ENCODE peak calls at places on chromosomes 7 and 10, in five cellular contexts. W, R, L, P and X are unnamed samples.

GRCh38 chr7:830069-830468 is 2.2 kb upstream of the SUN1 start:
- DNase-seq in W (no peak), R (no peak), L (no peak), P (no peak), X (no peak)

GRCh38 chr10:44380829-44381600 is 3.9 kb downstream of the CXCL12 start:
- DNase-seq in W (no peak), R (no peak), L (no peak), P (no peak), X (no peak)

GRCh38 chr7:37193087-37193774 is 255.4 kb downstream of the ELMO1 start:
- DNase-seq in W (no peak), R (no peak), L (peak; percentile 86), P (no peak), X (no peak)

GRCh38 chr10:64771253-64771652 is 1250.1 kb downstream of the REEP3 start:
- DNase-seq in W (no peak), R (no peak), L (no peak), P (no peak), X (no peak)

GRCh38 chr7:22823142-22823497 is 471 bp upstream of the TOMM7 start:
- DNase-seq in W (no peak), R (no peak), L (no peak), P (no peak), X (no peak)

GRCh38 chr10:127993281-127993680 is 86.4 kb downstream of the PTPRE start:
- DNase-seq in W (no peak), R (no peak), L (no peak), P (no peak), X (no peak)

GRCh38 chr10:23106508-23106907 is 11.1 kb downstream of the MSRB2 start:
- DNase-seq in W (no peak), R (no peak), L (no peak), P (no peak), X (no peak)

GRCh38 chr10:12960431-12960898 is 41.0 kb downstream of the CCDC3 start:
- DNase-seq in W (no peak), R (no peak), L (no peak), P (no peak), X (no peak)

GRCh38 chr10:112741830-112742402 is 208.1 kb upstream of the TCF7L2 start:
- DNase-seq in W (peak; percentile 79), R (no peak), L (no peak), P (no peak), X (no peak)